ENCODE peak calls at places on chromosomes 16 and 17, in seven cellular contexts. One of them, this sample, is unnamed.

GRCh38 chr17:63345598-63345997 is 100.5 kb downstream of the CYB561 start:
- DNase-seq in HCT116: no peak
- DNase-seq in stomach: no peak
- DNase-seq in breast epithelium: no peak
- DNase-seq in spleen: no peak
- DNase-seq in H1: no peak
- DNase-seq in endothelial cell of umbilical vein: no peak
- DNase-seq in this sample: no peak

GRCh38 chr16:67858448-67858993 is 11.0 kb upstream of the CENPT start:
- DNase-seq in HCT116: no peak
- DNase-seq in stomach: no peak
- DNase-seq in breast epithelium: no peak
- DNase-seq in spleen: no peak
- DNase-seq in H1: no peak
- DNase-seq in endothelial cell of umbilical vein: no peak
- DNase-seq in this sample: peak; percentile 26

GRCh38 chr17:34850964-34851363 is 110.3 kb downstream of the CCT6B start:
- DNase-seq in HCT116: no peak
- DNase-seq in stomach: no peak
- DNase-seq in breast epithelium: no peak
- DNase-seq in spleen: no peak
- DNase-seq in H1: no peak
- DNase-seq in endothelial cell of umbilical vein: no peak
- DNase-seq in this sample: no peak

GRCh38 chr16:26642047-26642664 is 424.6 kb upstream of the C16orf82 start:
- DNase-seq in HCT116: no peak
- DNase-seq in stomach: no peak
- DNase-seq in breast epithelium: no peak
- DNase-seq in spleen: no peak
- DNase-seq in H1: no peak
- DNase-seq in endothelial cell of umbilical vein: no peak
- DNase-seq in this sample: no peak

GRCh38 chr16:69709456-69710084 is 16.8 kb downstream of the NQO1 start:
- DNase-seq in HCT116: peak; percentile 52
- DNase-seq in stomach: no peak
- DNase-seq in breast epithelium: no peak
- DNase-seq in spleen: no peak
- DNase-seq in H1: no peak
- DNase-seq in endothelial cell of umbilical vein: peak; percentile 71
- DNase-seq in this sample: no peak

GRCh38 chr16:79871906-79872305 is 271.4 kb upstream of the MAF start:
- DNase-seq in HCT116: no peak
- DNase-seq in stomach: no peak
- DNase-seq in breast epithelium: no peak
- DNase-seq in spleen: no peak
- DNase-seq in H1: no peak
- DNase-seq in endothelial cell of umbilical vein: no peak
- DNase-seq in this sample: no peak

GRCh38 chr17:55409030-55409800 is 12.4 kb downstream of the MMD start:
- DNase-seq in HCT116: no peak
- DNase-seq in stomach: no peak
- DNase-seq in breast epithelium: no peak
- DNase-seq in spleen: no peak
- DNase-seq in H1: no peak
- DNase-seq in endothelial cell of umbilical vein: no peak
- DNase-seq in this sample: no peak

GRCh38 chr16:12723681-12724080 is 80.0 kb downstream of the CPPED1 start:
- DNase-seq in HCT116: no peak
- DNase-seq in stomach: no peak
- DNase-seq in breast epithelium: no peak
- DNase-seq in spleen: no peak
- DNase-seq in H1: no peak
- DNase-seq in endothelial cell of umbilical vein: no peak
- DNase-seq in this sample: no peak

GRCh38 chr16:57799619-57800212 is 2.6 kb downstream of the KIFC3 start:
- DNase-seq in HCT116: no peak
- DNase-seq in stomach: no peak
- DNase-seq in breast epithelium: no peak
- DNase-seq in spleen: no peak
- DNase-seq in H1: no peak
- DNase-seq in endothelial cell of umbilical vein: no peak
- DNase-seq in this sample: no peak

GRCh38 chr16:84619103-84619460 is 1.2 kb upstream of the COTL1 start:
- DNase-seq in HCT116: no peak
- DNase-seq in stomach: no peak
- DNase-seq in breast epithelium: no peak
- DNase-seq in spleen: no peak
- DNase-seq in H1: no peak
- DNase-seq in endothelial cell of umbilical vein: no peak
- DNase-seq in this sample: no peak

GRCh38 chr16:906296-906695 is 64.5 kb downstream of the LMF1 start:
- DNase-seq in HCT116: no peak
- DNase-seq in stomach: no peak
- DNase-seq in breast epithelium: no peak
- DNase-seq in spleen: no peak
- DNase-seq in H1: no peak
- DNase-seq in endothelial cell of umbilical vein: no peak
- DNase-seq in this sample: no peak

GRCh38 chr17:62565817-62566216 is 61.7 kb upstream of the MRC2 start:
- DNase-seq in HCT116: no peak
- DNase-seq in stomach: no peak
- DNase-seq in breast epithelium: no peak
- DNase-seq in spleen: no peak
- DNase-seq in H1: no peak
- DNase-seq in endothelial cell of umbilical vein: peak; percentile 55
- DNase-seq in this sample: no peak

DNA sequence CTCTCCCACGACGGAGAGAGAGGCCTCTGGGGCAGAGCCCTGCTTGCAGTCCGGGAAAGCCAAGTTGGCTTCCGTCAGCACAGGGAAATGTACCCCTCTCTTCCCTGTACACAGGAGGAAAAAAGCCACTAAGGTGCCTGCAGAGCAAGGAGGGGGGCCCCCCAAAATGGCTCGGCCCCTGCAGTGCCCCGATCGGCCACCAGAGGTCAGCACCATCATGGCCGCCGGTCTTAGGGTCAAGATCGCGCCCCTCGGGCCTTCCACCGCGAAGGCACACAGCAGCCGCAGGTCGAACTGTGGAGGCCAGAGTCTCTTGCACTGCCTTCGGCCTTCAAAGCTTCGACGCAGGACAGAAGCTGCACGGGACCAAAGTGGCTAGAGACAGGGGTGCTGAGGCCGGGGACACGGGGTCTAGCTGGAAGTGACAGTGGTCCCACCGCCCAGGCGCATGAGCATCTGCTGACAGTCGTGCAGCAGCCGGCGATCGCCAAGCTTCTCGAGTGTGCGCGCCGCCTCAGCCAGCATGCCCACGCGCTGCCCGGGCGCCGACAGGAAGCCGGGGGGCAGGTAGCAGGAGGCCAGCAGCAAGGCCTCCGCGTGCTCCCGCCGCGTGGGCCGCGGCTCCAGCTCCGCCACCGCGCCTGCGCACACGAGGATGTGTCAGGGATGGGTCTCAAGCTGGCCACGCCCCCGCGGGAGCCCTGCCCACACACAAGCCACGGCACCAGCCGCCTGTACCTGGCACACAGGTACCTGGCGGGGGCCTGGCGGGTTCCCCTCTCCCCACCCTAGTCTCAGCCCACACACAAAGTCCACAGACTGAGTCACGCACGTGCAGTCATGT is 24.4 kb downstream of the SREBF1 start:
- DNase-seq in HCT116: no peak
- DNase-seq in stomach: peak; percentile 79
- DNase-seq in breast epithelium: peak; percentile 79
- DNase-seq in spleen: peak; percentile 92
- DNase-seq in H1: no peak
- DNase-seq in endothelial cell of umbilical vein: peak; percentile 68
- DNase-seq in this sample: peak; percentile 74
- H3K4me1 ChIP-seq in HCT116: peaks cover 8% of the 10 kb centered on the region
- H3K4me1 ChIP-seq in stomach: peaks cover 26% of the 10 kb centered on the region
- H3K4me1 ChIP-seq in breast epithelium: peaks cover 11% of the 10 kb centered on the region
- H3K4me1 ChIP-seq in spleen: peaks cover 9% of the 10 kb centered on the region
- H3K4me1 ChIP-seq in H1: peaks cover 20% of the 10 kb centered on the region
- H3K4me1 ChIP-seq in endothelial cell of umbilical vein: peaks cover 3% of the 10 kb centered on the region
- H3K4me1 ChIP-seq in this sample: peaks cover 23% of the 10 kb centered on the region

GRCh38 chr16:2081685-2082084 is 33.9 kb downstream of the TSC2 start:
- DNase-seq in HCT116: no peak
- DNase-seq in stomach: no peak
- DNase-seq in breast epithelium: no peak
- DNase-seq in spleen: no peak
- DNase-seq in H1: no peak
- DNase-seq in endothelial cell of umbilical vein: no peak
- DNase-seq in this sample: no peak

GRCh38 chr16:2082983-2083364 is 35.2 kb downstream of the TSC2 start:
- DNase-seq in HCT116: no peak
- DNase-seq in stomach: no peak
- DNase-seq in breast epithelium: no peak
- DNase-seq in spleen: no peak
- DNase-seq in H1: no peak
- DNase-seq in endothelial cell of umbilical vein: no peak
- DNase-seq in this sample: no peak

GRCh38 chr16:2082171-2082982 is 34.6 kb downstream of the TSC2 start:
- DNase-seq in HCT116: no peak
- DNase-seq in stomach: peak; percentile 90
- DNase-seq in breast epithelium: no peak
- DNase-seq in spleen: no peak
- DNase-seq in H1: no peak
- DNase-seq in endothelial cell of umbilical vein: no peak
- DNase-seq in this sample: peak; percentile 50

GRCh38 chr16:2079991-2080390 is 32.2 kb downstream of the TSC2 start:
- DNase-seq in HCT116: no peak
- DNase-seq in stomach: no peak
- DNase-seq in breast epithelium: no peak
- DNase-seq in spleen: no peak
- DNase-seq in H1: no peak
- DNase-seq in endothelial cell of umbilical vein: no peak
- DNase-seq in this sample: no peak

DNA sequence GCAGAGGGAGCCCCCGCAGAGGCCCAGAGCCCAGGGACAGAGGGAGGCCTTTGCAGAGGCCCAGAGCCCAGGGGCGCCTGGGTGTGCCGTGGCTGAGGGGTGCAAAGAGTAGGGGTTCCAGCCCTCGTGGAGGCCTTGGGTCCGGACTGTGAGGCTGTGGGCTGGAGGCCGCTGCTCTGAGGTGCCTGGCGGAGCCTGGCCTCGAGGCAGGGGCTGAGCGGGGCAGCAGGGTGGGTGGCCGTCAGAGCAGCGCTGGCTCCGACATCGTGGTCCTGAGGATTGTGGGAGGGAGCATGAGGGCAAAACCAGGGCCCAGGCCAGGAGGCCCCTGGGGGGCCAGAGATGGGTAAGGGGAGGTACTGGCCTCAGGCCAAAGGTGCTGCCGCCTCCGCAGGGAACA is 33.4 kb downstream of the TSC2 start:
- DNase-seq in HCT116: no peak
- DNase-seq in stomach: no peak
- DNase-seq in breast epithelium: no peak
- DNase-seq in spleen: no peak
- DNase-seq in H1: no peak
- DNase-seq in endothelial cell of umbilical vein: no peak
- DNase-seq in this sample: no peak
- TF ChIP-seq POLR2AphosphoS5 in HCT116: no peak
- TF ChIP-seq POLR2AphosphoS5 in stomach: no peak
- TF ChIP-seq POLR2AphosphoS5 in breast epithelium: no peak
- TF ChIP-seq POLR2AphosphoS5 in spleen: no peak
- TF ChIP-seq POLR2AphosphoS5 in H1: no peak
- TF ChIP-seq POLR2AphosphoS5 in endothelial cell of umbilical vein: no peak
- TF ChIP-seq POLR2AphosphoS5 in this sample: no peak

DNA sequence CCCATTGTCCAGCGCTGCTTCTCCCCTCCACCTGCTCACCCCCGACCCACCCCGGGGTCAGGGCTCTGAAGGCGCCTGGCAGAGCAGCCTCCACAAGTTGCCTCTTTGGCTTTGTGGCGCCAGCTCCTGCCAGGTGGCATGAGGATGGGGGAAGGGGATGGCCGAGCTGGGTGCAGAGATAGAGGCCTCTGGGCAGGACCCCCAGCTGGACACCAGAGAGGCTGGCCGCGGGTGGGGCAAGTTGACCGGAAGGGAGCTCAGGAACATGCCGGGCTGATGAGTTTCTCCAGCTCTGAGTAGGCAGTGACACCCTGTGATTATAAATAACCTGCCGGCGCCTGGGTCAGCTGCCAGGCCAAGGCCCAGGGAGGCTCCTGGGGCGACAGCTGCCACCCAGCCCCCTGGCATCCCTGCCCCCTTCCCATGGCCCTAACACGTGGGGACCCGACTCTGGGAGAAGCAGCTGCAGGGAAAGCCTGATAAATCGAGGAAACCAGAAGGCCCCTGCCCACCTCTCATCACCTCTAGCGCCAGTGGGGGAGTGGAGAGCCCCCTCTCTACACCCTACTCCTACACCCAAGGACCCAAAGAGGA is 729 bp downstream of the P2RX5 start:
- DNase-seq in HCT116: no peak
- DNase-seq in stomach: no peak
- DNase-seq in breast epithelium: no peak
- DNase-seq in spleen: no peak
- DNase-seq in H1: no peak
- DNase-seq in endothelial cell of umbilical vein: no peak
- DNase-seq in this sample: peak; percentile 25
- TF ChIP-seq POLR2A in HCT116: no peak
- TF ChIP-seq POLR2A in stomach: no peak
- TF ChIP-seq POLR2A in breast epithelium: no peak
- TF ChIP-seq POLR2A in spleen: no peak
- TF ChIP-seq POLR2A in H1: no peak
- TF ChIP-seq POLR2A in endothelial cell of umbilical vein: no peak
- TF ChIP-seq POLR2A in this sample: no peak

DNA sequence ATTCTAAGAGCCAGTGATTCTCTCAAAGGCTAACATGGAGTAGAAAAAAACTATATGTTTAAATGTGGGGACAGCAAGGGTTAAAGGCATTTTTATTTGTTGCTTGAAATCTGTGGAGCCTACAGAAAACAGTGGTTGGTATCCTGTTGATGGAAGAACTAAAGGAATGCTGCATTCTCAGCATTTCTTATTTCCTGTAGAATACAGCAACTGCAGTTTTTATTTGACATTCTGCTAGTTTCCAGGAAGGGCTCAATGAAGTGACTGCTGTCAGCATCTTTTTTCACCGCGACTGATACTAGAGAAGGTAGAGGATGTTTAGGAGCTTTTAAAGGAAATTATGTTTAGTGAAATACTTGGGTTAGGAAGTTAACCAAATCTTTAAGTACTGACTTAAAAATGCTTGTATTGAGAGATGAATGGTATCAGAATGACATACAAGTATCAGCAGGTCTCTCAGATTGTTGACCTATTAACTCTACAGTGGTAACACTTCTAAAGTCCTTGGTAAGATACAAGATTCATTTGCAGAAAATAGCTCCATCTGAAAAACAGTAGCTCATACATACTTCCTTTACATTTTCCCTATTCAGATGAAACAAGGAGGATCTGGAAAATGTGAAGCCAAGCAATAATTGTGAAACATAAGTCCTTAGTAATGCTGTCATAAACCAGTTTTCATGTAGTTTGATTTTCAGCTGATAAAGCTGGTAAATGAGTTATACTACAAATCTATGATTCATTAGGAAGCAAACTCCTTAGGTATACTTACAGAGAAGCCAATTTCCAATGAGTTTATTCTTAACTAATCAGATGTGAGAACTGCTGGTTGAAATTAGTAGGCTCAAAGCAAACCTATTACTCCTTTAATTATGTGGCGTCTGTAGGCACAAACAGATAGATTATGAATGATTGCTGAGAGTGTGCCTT is 15.2 kb downstream of the CLTC start:
- DNase-seq in HCT116: no peak
- DNase-seq in stomach: no peak
- DNase-seq in breast epithelium: no peak
- DNase-seq in spleen: no peak
- DNase-seq in H1: no peak
- DNase-seq in endothelial cell of umbilical vein: peak; percentile 53
- DNase-seq in this sample: no peak
- H3K4me1 ChIP-seq in HCT116: peaks cover 3% of the 10 kb centered on the region
- H3K4me1 ChIP-seq in stomach: peaks cover 32% of the 10 kb centered on the region
- H3K4me1 ChIP-seq in breast epithelium: no peaks in the 10 kb centered on the region
- H3K4me1 ChIP-seq in spleen: peaks cover 49% of the 10 kb centered on the region
- H3K4me1 ChIP-seq in H1: peaks cover 4% of the 10 kb centered on the region
- H3K4me1 ChIP-seq in endothelial cell of umbilical vein: peaks cover 18% of the 10 kb centered on the region
- H3K4me1 ChIP-seq in this sample: peaks cover 10% of the 10 kb centered on the region